ENCODE peak calls at places on chromosomes 13 and 19, in six cellular contexts. Y, V, T, G, K and Q are unnamed samples. For H3K9me3, the result is how much of the 10 kb centered on the place peaks cover.

GRCh38 chr13:21074601-21075302 is 13.4 kb upstream of the LATS2 start:
- DNase-seq in Y (no peak), V (no peak), T (no peak), G (peak), K (no peak), Q (no peak)

GRCh38 chr19:1250374-1251232 is 2.2 kb downstream of the MIDN start:
- DNase-seq in Y (peak), V (no peak), T (peak), G (peak), K (no peak), Q (no peak)

GRCh38 chr13:100550433-100550832 is 38.2 kb downstream of the GGACT start:
- DNase-seq in Y (no peak), V (no peak), T (peak), G (no peak), K (no peak), Q (no peak)

GRCh38 chr19:13459351-13459750 is 46.9 kb downstream of the CACNA1A start:
- DNase-seq in Y (no peak), V (no peak), T (no peak), G (no peak), K (no peak), Q (no peak)

GRCh38 chr13:25874907-25875306 is 176.9 kb downstream of the SHISA2 start:
- DNase-seq in Y (no peak), V (no peak), T (no peak), G (peak), K (no peak), Q (no peak)

GRCh38 chr19:1162404-1163282 is 11.4 kb downstream of the SBNO2 start:
- DNase-seq in Y (no peak), V (no peak), T (no peak), G (no peak), K (no peak), Q (no peak)

GRCh38 chr13:69050696-69051095 is 1056.9 kb upstream of the ATXN8OS start:
- DNase-seq in Y (no peak), V (no peak), T (no peak), G (no peak), K (no peak), Q (no peak)

GRCh38 chr13:35367586-35367985 is 108.9 kb downstream of the MAB21L1 start:
- DNase-seq in Y (no peak), V (no peak), T (no peak), G (no peak), K (no peak), Q (no peak)

GRCh38 chr19:46616631-46617322 is 8.1 kb downstream of the PTGIR start:
- DNase-seq in Y (peak), V (no peak), T (peak), G (no peak), K (no peak), Q (no peak)

GRCh38 chr13:110431851-110432294 is 124.8 kb downstream of the COL4A2 start:
- DNase-seq in Y (no peak), V (no peak), T (no peak), G (no peak), K (no peak), Q (peak)

GRCh38 chr19:42276821-42277220 is 7.8 kb downstream of the CIC start:
- DNase-seq in Y (no peak), V (no peak), T (no peak), G (no peak), K (no peak), Q (no peak)

GRCh38 chr13:84609716-84610115 is 727.4 kb upstream of the SLITRK1 start:
- DNase-seq in Y (no peak), V (no peak), T (no peak), G (no peak), K (no peak), Q (no peak)

GRCh38 chr19:13164370-13165090 is 14.3 kb downstream of the IER2 start:
- DNase-seq in Y (peak), V (no peak), T (peak), G (peak), K (no peak), Q (peak)

GRCh38 chr13:33441015-33441414 is 155.5 kb upstream of the STARD13 start:
- DNase-seq in Y (peak), V (no peak), T (no peak), G (no peak), K (no peak), Q (no peak)

GRCh38 chr19:1087813-1088418 is 7.3 kb downstream of the POLR2E start:
- DNase-seq in Y (no peak), V (no peak), T (peak), G (peak), K (no peak), Q (peak)

GRCh38 chr13:78022164-78022877 is 103.7 kb upstream of the EDNRB start:
- DNase-seq in Y (no peak), V (peak), T (no peak), G (peak), K (no peak), Q (no peak)

GRCh38 chr19:34573226-34573864 is 91.8 kb downstream of the WTIP start:
- DNase-seq in Y (peak), V (no peak), T (no peak), G (no peak), K (no peak), Q (no peak)
- H3K27ac ChIP-seq in Y (peak), V (no peak), T (no peak), G (no peak), K (no peak), Q (no peak)

GRCh38 chr19:2511570-2511969 is 35.6 kb downstream of the GADD45B start:
- DNase-seq in Y (no peak), V (no peak), T (no peak), G (no peak), K (no peak), Q (no peak)

GRCh38 chr19:2511991-2512390 is 36.1 kb downstream of the GADD45B start:
- DNase-seq in Y (no peak), V (no peak), T (no peak), G (no peak), K (no peak), Q (no peak)

GRCh38 chr19:2509096-2509495 is 33.2 kb downstream of the GADD45B start:
- DNase-seq in Y (no peak), V (no peak), T (no peak), G (no peak), K (no peak), Q (no peak)

GRCh38 chr19:2503521-2504109 is 27.7 kb downstream of the GADD45B start:
- DNase-seq in Y (no peak), V (no peak), T (no peak), G (peak), K (no peak), Q (no peak)

GRCh38 chr19:2507109-2507508 is 31.2 kb downstream of the GADD45B start:
- DNase-seq in Y (peak), V (no peak), T (no peak), G (peak), K (no peak), Q (no peak)
- H3K4me3 ChIP-seq in Y (no peak), V (no peak), T (peak), G (no peak), K (peak), Q (no peak)

GRCh38 chr13:111654531-111654930 is 334.1 kb downstream of the TEX29 start:
- DNase-seq in Y (no peak), V (no peak), T (no peak), G (no peak), K (no peak), Q (no peak)
- H3K9me3 ChIP-seq in Y (under half), V (under half), T (under half), G (under half), K (under half), Q (under half)

GRCh38 chr13:51995677-51996551 is 15.3 kb downstream of the ATP7B start:
- DNase-seq in Y (peak), V (no peak), T (no peak), G (no peak), K (no peak), Q (no peak)
- H3K27ac ChIP-seq in Y (peak), V (no peak), T (peak), G (no peak), K (peak), Q (no peak)

GRCh38 chr19:38665950-38666661 is 18.7 kb downstream of the ACTN4 start:
- DNase-seq in Y (peak), V (no peak), T (peak), G (no peak), K (no peak), Q (peak)

GRCh38 chr19:38663156-38663651 is 15.8 kb downstream of the ACTN4 start:
- DNase-seq in Y (no peak), V (no peak), T (peak), G (no peak), K (no peak), Q (no peak)

GRCh38 chr19:38665219-38665931 is 17.9 kb downstream of the ACTN4 start:
- DNase-seq in Y (no peak), V (no peak), T (peak), G (no peak), K (no peak), Q (no peak)

GRCh38 chr19:38663957-38664502 is 16.6 kb downstream of the ACTN4 start:
- DNase-seq in Y (no peak), V (no peak), T (peak), G (no peak), K (no peak), Q (peak)

GRCh38 chr19:38664503-38665211 is 17.2 kb downstream of the ACTN4 start:
- DNase-seq in Y (no peak), V (no peak), T (peak), G (no peak), K (no peak), Q (no peak)
- H3K4me3 ChIP-seq in Y (no peak), V (no peak), T (peak), G (no peak), K (peak), Q (peak)

GRCh38 chr19:56866563-56866962 is 26.0 kb upstream of the PEG3 start:
- DNase-seq in Y (no peak), V (no peak), T (no peak), G (no peak), K (no peak), Q (no peak)
- H3K9me3 ChIP-seq in Y (under half), V (under half), T (under half), G (under half), K (under half), Q (under half)